ENCODE peak calls at places on chromosomes 12 and 14, in eight cellular contexts. L, F, J, C, T, D, Z and P are unnamed samples.

GRCh38 chr14:57760891-57761290 is 105.0 kb downstream of the SLC35F4 start:
- DNase-seq in L (no peak), F (no peak), J (no peak), C (no peak), T (no peak), D (no peak), Z (no peak), P (no peak)

GRCh38 chr14:101127239-101127638 is 223.7 kb upstream of the RTL1 start:
- DNase-seq in L (no peak), F (no peak), J (no peak), C (no peak), T (no peak), D (no peak), Z (no peak), P (no peak)

GRCh38 chr12:98896938-98897337 is 251.8 kb downstream of the APAF1 start:
- DNase-seq in L (no peak), F (no peak), J (no peak), C (no peak), T (peak), D (no peak), Z (no peak), P (no peak)

GRCh38 chr12:55927588-55928502 is at the start of gene PYM1:
- DNase-seq in L (no peak), F (peak), J (peak), C (peak), T (peak), D (peak), Z (no peak), P (no peak)

GRCh38 chr14:64550539-64551333 is 975 bp downstream of the PPP1R36 start:
- DNase-seq in L (no peak), F (no peak), J (no peak), C (no peak), T (no peak), D (no peak), Z (no peak), P (no peak)

GRCh38 chr14:101464310-101464983 is 96.8 kb upstream of the DIO3 start:
- DNase-seq in L (no peak), F (no peak), J (no peak), C (no peak), T (no peak), D (no peak), Z (no peak), P (no peak)

GRCh38 chr14:90093942-90094595 is 32.3 kb downstream of the KCNK13 start:
- DNase-seq in L (no peak), F (no peak), J (no peak), C (peak), T (peak), D (peak), Z (no peak), P (no peak)

GRCh38 chr14:100547633-100548294 is 39.5 kb downstream of the BEGAIN start:
- DNase-seq in L (peak), F (peak), J (peak), C (peak), T (peak), D (peak), Z (no peak), P (peak)

GRCh38 chr14:75821828-75822521 is 159.8 kb downstream of the TGFB3 start:
- DNase-seq in L (no peak), F (no peak), J (no peak), C (peak), T (peak), D (no peak), Z (no peak), P (no peak)

GRCh38 chr12:14396071-14396470 is 30.6 kb downstream of the ATF7IP start:
- DNase-seq in L (no peak), F (no peak), J (no peak), C (no peak), T (no peak), D (no peak), Z (no peak), P (no peak)